ENCODE peak calls at places on chromosomes 13 and 19, in seven cellular contexts. G is colonic mucosa, O is heart right ventricle, T is progenitor cell of endocrine pancreas, L is thoracic aorta, I is fibroblast of lung, P is spleen. C is an unnamed sample.

GRCh38 chr19:10516671-10517286 is 468 bp downstream of the S1PR5 start:
- DNase-seq in I (no peak), O (no peak), P (no peak), T (no peak), G (no peak), L (no peak), C (no peak)

GRCh38 chr19:44897835-44898234 is 6.8 kb downstream of the TOMM40 start:
- DNase-seq in T (no peak), G (no peak), I (no peak), O (no peak), P (no peak), L (no peak), C (no peak)

GRCh38 chr19:18637644-18638630 is 1.1 kb downstream of the KLHL26 start:
- DNase-seq in L (no peak), P (no peak), I (no peak), T (no peak), O (no peak), G (peak; percentile 77), C (peak; percentile 57)

GRCh38 chr19:50880241-50880640 is 7.0 kb downstream of the KLK2 start:
- DNase-seq in O (no peak), L (no peak), I (no peak), T (no peak), P (no peak), G (no peak), C (no peak)

GRCh38 chr13:113667771-113668490 is 912 bp downstream of the GRK1 start:
- DNase-seq in L (no peak), I (no peak), O (no peak), T (no peak), G (no peak), P (peak; percentile 59), C (no peak)

GRCh38 chr13:80040977-80041310 is 300.0 kb downstream of the SPRY2 start:
- DNase-seq in G (no peak), L (no peak), I (no peak), O (no peak), P (no peak), T (no peak), C (no peak)

GRCh38 chr13:98528663-98529064 is 48.2 kb downstream of the STK24 start:
- DNase-seq in G (no peak), O (no peak), P (no peak), L (no peak), I (peak; percentile 43), T (no peak), C (no peak)

GRCh38 chr13:67383358-67383757 is 153.2 kb upstream of the PCDH9 start:
- DNase-seq in O (no peak), P (no peak), L (no peak), I (peak; percentile 75), G (no peak), T (no peak), C (no peak)

GRCh38 chr19:10835089-10835753 is 791 bp downstream of the TMED1 start:
- DNase-seq in O (no peak), P (peak; percentile 87), L (no peak), T (no peak), G (no peak), I (no peak), C (no peak)

GRCh38 chr19:21586341-21587116 is 81.1 kb downstream of the ZNF429 start:
- DNase-seq in G (no peak), I (no peak), O (peak; percentile 51), L (no peak), P (peak; percentile 78), T (peak; percentile 17), C (no peak)

GRCh38 chr19:58229255-58229639 is 533 bp downstream of the ZNF544 start:
- DNase-seq in I (peak; percentile 34), O (no peak), P (no peak), G (no peak), T (no peak), L (no peak), C (no peak)
- TF ChIP-seq CTCF in I (peak; percentile 39), O (no peak), P (no peak), G (no peak), T (peak; percentile 53), L (no peak), C (no peak)

DNA sequence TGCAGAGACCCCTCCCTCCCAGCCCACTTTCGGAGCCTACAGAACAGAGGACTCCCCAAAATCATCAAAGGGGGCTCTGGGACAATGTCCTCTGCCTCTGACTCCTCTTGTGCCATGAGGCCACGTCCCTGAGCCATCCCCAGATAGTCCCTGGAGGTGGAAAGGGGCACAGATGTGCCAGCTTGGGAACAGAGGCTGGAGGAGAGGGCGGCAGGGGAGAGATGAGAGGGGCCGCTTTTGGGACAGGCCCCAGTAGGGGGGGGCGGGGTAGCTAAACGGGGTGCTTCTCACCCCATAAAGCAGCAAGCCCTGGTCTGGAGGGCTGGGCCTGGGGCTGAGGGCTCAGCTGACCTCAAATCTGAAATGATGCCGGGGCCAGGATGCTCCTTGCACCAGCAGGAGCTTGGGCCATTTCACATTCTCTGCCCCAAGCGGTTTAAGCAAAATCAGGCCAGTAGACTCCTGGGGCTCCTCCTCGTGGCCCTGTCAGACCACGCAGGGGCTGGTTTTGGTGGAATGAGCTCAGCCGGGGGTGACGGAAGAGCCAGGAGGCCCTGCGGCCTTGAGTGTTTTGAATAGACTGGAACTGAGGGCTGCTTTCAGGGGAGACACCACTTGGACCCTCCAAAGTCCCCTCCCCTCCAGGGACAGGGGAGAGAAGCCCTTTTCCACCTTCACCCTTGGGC is 27.1 kb downstream of the ONECUT3 start:
- DNase-seq in L (no peak), O (no peak), T (no peak), I (peak; percentile 28), P (no peak), G (no peak), C (no peak)
- TF ChIP-seq CTCF in L (no peak), O (no peak), T (peak; percentile 33), I (peak; percentile 28), P (no peak), G (no peak), C (no peak)

GRCh38 chr19:2952953-2953481 is 8.2 kb upstream of the ZNF77 start:
- DNase-seq in T (peak; percentile 45), I (no peak), L (no peak), G (peak; percentile 83), O (no peak), P (no peak), C (peak; percentile 83)
- TF ChIP-seq CTCF in T (peak; percentile 47), I (no peak), L (no peak), G (no peak), O (no peak), P (no peak), C (peak; percentile 36)

DNA sequence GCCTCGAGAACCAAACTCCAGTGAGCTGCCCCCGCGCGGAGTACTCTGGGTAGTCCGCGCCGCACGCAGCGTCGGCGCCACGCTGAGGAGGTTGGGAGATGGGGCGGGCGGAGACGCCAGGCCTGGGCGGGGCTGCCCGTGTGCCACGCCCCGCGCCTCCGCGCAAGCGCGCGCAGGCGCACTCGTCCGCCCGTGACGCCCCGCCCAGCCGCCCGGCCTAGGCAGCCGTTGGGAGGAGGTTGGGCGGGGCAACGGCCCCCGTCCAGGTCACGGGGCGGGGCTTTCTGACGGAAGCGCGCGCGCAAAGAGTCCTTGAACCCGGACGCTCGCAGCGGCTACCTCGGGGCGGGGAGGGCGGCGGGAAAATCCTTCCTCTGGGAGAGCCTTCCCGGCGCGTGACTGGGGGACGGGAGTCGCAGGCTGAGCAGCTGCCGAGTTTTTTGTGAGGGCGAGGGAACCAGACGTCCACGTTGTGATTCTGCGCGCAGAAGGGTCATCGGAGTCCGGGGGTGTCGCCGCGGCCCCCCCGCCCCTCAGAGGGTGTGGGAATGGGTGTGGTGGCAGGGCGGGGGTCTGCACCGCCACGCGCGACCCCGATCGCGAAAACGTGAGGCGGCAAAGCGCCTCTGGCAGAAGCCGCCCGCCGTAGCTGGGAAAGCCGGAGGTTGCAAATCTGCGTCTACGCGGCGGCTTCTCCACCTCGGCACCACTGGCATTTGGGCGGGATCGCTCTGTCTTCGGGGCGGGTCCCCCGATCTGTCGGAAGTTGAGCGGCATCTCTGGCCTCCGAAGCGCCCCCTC is at the start of gene MED26:
- DNase-seq in O (peak; percentile 96), T (peak; percentile 95), L (peak; percentile 78), I (peak; percentile 92), P (peak; percentile 98), G (peak; percentile 97), C (peak; percentile 92)
- TF ChIP-seq CTCF in O (no peak), T (no peak), L (no peak), I (no peak), P (peak; percentile 43), G (no peak), C (no peak)

GRCh38 chr13:93254775-93255174 is 28.2 kb downstream of the GPC6 start:
- DNase-seq in G (no peak), I (no peak), O (no peak), T (no peak), P (no peak), L (no peak), C (no peak)
- TF ChIP-seq CTCF in G (no peak), I (no peak), O (no peak), T (no peak), P (no peak), L (no peak), C (no peak)